ENCODE peak calls at places on chromosomes 1 and 21, in seven cellular contexts. W is colonic mucosa; Y is CD4-positive, alpha-beta memory T cell; J is psoas muscle; Q is mammary epithelial cell; X is hepatocyte; H is cardiac muscle cell. C is an unnamed sample. For H3K4me1, the result is how much of the 10 kb centered on the place peaks cover.

GRCh38 chr1:67716800-67717199 is 31.8 kb downstream of the GADD45A start:
- DNase-seq in W (peak), Y (no peak), J (no peak), Q (peak), X (no peak), H (no peak), C (peak)

GRCh38 chr1:32774464-32774808 is 42.7 kb downstream of the YARS1 start:
- DNase-seq in W (no peak), Y (no peak), J (no peak), Q (no peak), X (no peak), H (no peak), C (no peak)

GRCh38 chr1:230877139-230877923 is 9.0 kb upstream of the C1orf198 start:
- DNase-seq in W (no peak), Y (no peak), J (no peak), Q (no peak), X (no peak), H (no peak), C (no peak)

GRCh38 chr1:58035523-58035922 is 511.0 kb downstream of the OMA1 start:
- DNase-seq in W (no peak), Y (no peak), J (no peak), Q (no peak), X (peak), H (peak), C (no peak)

GRCh38 chr1:43885311-43885801 is 48.2 kb upstream of the ARTN start:
- DNase-seq in W (peak), Y (no peak), J (no peak), Q (no peak), X (peak), H (peak), C (no peak)

GRCh38 chr1:34970220-34970735 is 14.9 kb downstream of the TMEM35B start:
- DNase-seq in W (no peak), Y (no peak), J (no peak), Q (no peak), X (no peak), H (no peak), C (no peak)

GRCh38 chr1:9293241-9293511 is 482 bp downstream of the SPSB1 start:
- DNase-seq in W (no peak), Y (no peak), J (no peak), Q (no peak), X (no peak), H (no peak), C (no peak)

GRCh38 chr1:53373246-53373645 is 45.4 kb upstream of the LRP8 start:
- DNase-seq in W (no peak), Y (no peak), J (no peak), Q (no peak), X (no peak), H (no peak), C (no peak)

GRCh38 chr1:52635321-52636089 is 2.5 kb downstream of the SHISAL2A start:
- DNase-seq in W (peak), Y (no peak), J (no peak), Q (no peak), X (no peak), H (no peak), C (no peak)

GRCh38 chr1:111737216-111738132 is 1.7 kb downstream of the INKA2 start:
- DNase-seq in W (no peak), Y (no peak), J (no peak), Q (no peak), X (no peak), H (no peak), C (no peak)

GRCh38 chr1:205488074-205488723 is 16.3 kb upstream of the CDK18 start:
- DNase-seq in W (peak), Y (peak), J (no peak), Q (peak), X (peak), H (peak), C (peak)

GRCh38 chr21:42466700-42467612 is 29.1 kb downstream of the RSPH1 start:
- DNase-seq in W (peak), Y (no peak), J (no peak), Q (no peak), X (peak), H (peak), C (peak)

GRCh38 chr1:202063093-202063492 is 52.7 kb downstream of the ELF3 start:
- DNase-seq in W (no peak), Y (no peak), J (no peak), Q (no peak), X (no peak), H (no peak), C (no peak)

GRCh38 chr21:44846485-44847260 is 26.8 kb downstream of the PTTG1IP start:
- DNase-seq in W (peak), Y (peak), J (peak), Q (no peak), X (peak), H (no peak), C (peak)

GRCh38 chr1:14486401-14487110 is 111.9 kb upstream of the KAZN start:
- DNase-seq in W (no peak), Y (no peak), J (peak), Q (peak), X (no peak), H (no peak), C (no peak)

DNA sequence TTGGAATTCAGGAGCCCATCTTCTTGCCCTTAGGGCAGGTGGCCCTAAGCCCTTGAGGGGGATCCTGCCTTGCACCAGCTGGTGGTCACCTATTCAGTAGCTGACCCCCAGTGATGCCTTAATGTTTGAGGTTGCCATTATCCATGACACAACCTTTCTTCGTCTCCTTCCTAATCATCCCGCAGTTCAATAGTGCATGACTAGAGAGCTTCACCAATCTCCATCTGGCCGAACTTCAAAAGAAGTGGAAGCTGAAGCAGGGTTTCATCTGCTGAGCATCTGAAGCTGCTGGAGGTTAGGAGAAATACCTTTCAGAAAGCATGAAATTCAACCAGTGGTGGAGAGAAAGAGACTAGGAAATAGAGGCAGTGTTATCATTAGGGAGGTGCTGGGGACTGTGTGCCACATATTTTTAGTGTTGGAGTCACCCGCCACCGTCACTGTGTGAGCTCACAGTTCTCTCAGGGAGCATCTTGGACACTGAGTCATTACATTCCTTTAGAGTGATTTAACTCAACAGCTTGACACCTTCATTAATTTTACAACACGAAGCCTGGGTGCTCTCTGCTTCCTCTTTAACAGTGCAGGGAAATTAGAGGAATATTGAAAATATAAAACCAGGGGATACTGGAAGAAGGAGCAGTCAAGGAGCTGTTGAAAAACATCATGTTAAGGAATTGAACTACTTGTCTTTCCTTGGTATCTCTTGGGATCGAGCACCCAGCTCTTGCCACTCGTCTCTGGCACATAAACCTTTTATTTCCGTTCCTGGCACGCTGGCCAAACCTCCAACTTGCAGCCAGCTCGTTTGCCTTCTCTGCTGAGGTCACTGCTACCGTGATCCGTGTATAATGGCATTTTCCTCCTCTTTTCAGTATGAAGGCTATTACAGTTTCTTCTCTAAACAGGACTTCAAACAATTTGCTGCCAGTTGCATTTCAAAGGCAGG is 53.6 kb downstream of the PEX14 start:
- DNase-seq in W (no peak), Y (no peak), J (peak), Q (peak), X (peak), H (peak), C (peak)
- H3K4me3 ChIP-seq in W (no peak), Y (no peak), J (peak), Q (peak), X (no peak), H (no peak), C (no peak)

GRCh38 chr1:206556748-206557635 is 49.7 kb downstream of the RASSF5 start:
- DNase-seq in W (peak), Y (peak), J (peak), Q (peak), X (peak), H (peak), C (peak)

GRCh38 chr1:206557636-206558473 is 50.5 kb downstream of the RASSF5 start:
- DNase-seq in W (no peak), Y (peak), J (no peak), Q (no peak), X (no peak), H (no peak), C (no peak)

GRCh38 chr1:206558794-206559660 is 51.7 kb downstream of the RASSF5 start:
- DNase-seq in W (no peak), Y (peak), J (no peak), Q (no peak), X (no peak), H (no peak), C (no peak)

GRCh38 chr1:206560021-206560716 is 52.1 kb downstream of the EIF2D start:
- DNase-seq in W (no peak), Y (no peak), J (no peak), Q (no peak), X (peak), H (peak), C (no peak)

DNA sequence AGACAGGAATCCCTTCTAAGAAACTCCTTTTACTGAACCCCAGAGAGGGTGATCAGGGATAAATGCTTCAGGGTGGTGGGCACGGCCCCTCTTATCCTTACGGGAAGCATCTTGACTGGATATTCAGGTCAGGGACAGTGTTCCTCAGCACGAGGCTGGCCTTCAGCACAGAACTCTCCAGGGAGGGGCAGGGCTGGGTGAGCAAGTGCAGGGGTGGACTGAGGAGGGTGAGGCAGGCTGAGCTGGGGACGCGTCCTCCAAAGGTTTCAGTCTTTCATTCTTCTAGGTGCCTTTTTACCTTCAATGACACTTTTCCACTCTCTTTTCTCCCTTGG is 52.3 kb downstream of the RASSF5 start:
- DNase-seq in W (peak), Y (no peak), J (no peak), Q (no peak), X (no peak), H (peak), C (no peak)
- H3K27ac ChIP-seq in W (peak), Y (peak), J (peak), Q (no peak), X (peak), H (peak), C (no peak)

GRCh38 chr1:77759090-77760028 is at the start of gene USP33:
- DNase-seq in W (peak), Y (peak), J (peak), Q (peak), X (peak), H (peak), C (peak)

GRCh38 chr1:77757066-77757584 is 2.5 kb downstream of the USP33 start:
- DNase-seq in W (no peak), Y (no peak), J (no peak), Q (no peak), X (no peak), H (no peak), C (no peak)

GRCh38 chr1:77757616-77758015 is 2.0 kb downstream of the USP33 start:
- DNase-seq in W (no peak), Y (no peak), J (no peak), Q (peak), X (no peak), H (no peak), C (no peak)

GRCh38 chr1:77762072-77762476 is 2.4 kb upstream of the USP33 start:
- DNase-seq in W (no peak), Y (no peak), J (no peak), Q (peak), X (peak), H (no peak), C (peak)

DNA sequence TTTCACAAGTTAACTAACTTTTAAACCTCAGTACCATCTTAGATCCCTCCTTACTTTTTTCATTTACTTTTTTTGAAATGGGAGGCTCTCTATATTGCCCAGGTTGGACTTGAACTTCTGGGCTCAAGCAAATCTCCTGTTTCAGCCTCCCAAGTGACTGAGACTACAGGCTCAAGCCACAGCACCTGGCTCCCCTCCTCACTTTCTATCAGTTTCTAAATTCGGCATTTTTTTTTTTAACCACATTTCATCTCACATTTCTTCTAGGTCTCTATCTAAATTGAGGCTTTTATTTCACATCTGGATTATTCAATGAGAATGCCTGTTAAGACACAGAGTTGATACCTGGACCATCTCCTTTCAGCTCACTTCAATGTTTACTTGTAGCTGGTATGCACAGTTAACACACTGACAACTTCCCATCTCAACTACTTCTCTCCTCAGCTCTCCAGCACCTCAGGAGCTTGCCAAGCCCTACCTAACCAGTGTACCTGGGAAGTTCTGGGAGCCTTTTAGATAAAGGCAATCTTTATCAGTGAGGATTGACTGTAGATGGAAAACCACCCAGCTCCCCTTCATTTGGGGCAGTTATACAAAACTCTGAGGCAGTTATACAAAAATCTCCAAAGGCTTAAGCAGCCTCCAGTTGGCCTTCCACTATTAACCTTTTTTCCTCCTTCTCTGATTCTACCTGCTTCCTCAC is 3.4 kb downstream of the USP33 start:
- DNase-seq in W (no peak), Y (no peak), J (no peak), Q (no peak), X (no peak), H (no peak), C (no peak)
- H3K4me1 ChIP-seq in W (under half), Y (half or more), J (under half), Q (under half), X (under half), H (under half), C (under half)

DNA sequence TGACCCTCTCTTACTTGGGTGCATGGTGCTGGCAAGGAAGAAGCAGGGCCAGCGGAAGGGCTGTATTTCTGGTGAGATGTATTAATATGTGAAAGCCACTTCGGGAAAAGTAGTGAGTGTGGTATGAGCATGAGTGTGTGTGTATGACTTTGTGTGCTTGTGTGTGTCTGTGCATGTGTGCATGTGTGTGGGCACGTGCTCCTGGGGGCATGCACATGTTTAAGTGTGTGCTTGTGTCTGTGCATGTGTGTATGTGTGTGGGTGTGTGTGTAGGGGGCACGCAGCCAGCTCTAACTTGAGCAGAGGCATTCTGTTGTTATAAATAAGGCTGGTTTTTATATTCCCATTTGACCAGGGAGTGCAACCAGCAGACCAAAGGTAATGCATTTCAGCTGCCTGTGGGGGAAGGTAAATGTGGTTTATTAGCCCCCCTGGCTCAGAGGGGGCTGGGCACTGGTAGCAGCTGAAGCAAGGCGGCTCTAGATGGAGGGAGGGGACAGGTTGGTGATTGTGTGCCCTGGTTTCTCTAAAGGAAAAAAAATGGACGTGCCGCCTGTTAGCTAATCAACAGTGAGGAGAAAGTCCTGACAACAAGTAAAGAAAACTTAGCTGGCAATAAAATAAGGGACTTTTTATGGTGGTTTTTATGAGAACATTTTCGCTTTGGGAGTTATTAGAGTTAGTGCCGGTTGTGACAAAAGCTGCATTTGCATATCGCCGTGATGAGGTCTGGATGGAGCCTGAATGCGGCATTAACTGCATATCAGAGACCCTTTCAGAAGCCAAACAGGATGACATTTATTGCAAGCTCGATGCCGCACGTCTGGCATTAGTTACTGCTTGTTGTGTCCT is 180.0 kb downstream of the CAMTA1 start:
- DNase-seq in W (no peak), Y (no peak), J (no peak), Q (no peak), X (no peak), H (no peak), C (no peak)
- H3K4me3 ChIP-seq in W (no peak), Y (no peak), J (peak), Q (no peak), X (no peak), H (no peak), C (no peak)

GRCh38 chr1:24913616-24914225 is 16.4 kb downstream of the RUNX3 start:
- DNase-seq in W (no peak), Y (no peak), J (no peak), Q (no peak), X (no peak), H (no peak), C (no peak)
- H3K27ac ChIP-seq in W (no peak), Y (peak), J (no peak), Q (no peak), X (no peak), H (no peak), C (no peak)

DNA sequence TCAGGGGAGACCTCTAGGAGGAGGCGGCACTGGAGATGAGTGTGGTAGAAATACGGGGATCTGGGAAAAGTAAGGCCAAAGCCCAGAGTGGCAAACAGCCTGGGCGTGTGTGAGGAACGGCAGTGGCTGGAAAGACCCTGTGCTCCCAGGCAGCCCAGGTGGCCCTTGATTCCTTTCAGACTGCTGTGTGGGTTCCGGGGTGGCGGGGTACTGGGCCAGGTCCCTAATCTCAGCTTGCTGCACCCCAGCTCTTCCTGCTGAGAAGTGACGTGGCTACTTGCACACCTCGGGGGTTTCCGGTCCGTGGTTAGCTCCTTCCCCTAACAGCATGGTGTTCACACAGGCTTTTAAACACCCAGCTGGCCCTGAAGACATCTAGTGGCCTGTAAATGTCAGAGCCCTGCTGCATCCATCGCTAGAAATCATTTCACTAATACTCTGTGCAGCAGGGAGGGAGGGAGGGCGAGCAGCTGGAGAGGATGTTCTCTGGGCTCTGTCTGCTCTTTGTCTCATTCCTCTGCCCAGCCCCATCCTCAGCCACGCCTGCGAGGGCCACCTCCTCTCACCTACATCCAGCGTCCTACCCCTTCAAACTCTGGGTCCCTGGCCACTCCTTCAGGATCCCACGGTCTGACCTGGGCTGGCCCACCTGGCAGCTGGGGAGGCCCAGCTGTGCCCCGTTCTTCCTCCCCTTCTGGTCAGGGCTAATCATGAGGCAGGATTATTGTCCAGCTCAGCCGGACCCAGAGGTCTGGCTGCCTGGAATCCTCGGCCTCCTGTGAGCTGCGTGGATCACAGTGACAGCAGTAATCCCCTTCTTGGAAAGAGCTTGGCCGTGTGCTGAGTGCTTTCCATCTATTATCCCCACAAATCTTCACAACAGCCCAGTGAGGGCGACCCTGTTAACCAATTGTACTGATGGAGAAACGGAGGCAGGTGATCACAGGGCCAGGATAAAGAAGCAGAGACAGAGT is 7.2 kb downstream of the ZDHHC18 start:
- DNase-seq in W (peak), Y (peak), J (no peak), Q (no peak), X (no peak), H (no peak), C (peak)
- H3K4me1 ChIP-seq in W (under half), Y (half or more), J (under half), Q (under half), X (under half), H (under half), C (under half)

DNA sequence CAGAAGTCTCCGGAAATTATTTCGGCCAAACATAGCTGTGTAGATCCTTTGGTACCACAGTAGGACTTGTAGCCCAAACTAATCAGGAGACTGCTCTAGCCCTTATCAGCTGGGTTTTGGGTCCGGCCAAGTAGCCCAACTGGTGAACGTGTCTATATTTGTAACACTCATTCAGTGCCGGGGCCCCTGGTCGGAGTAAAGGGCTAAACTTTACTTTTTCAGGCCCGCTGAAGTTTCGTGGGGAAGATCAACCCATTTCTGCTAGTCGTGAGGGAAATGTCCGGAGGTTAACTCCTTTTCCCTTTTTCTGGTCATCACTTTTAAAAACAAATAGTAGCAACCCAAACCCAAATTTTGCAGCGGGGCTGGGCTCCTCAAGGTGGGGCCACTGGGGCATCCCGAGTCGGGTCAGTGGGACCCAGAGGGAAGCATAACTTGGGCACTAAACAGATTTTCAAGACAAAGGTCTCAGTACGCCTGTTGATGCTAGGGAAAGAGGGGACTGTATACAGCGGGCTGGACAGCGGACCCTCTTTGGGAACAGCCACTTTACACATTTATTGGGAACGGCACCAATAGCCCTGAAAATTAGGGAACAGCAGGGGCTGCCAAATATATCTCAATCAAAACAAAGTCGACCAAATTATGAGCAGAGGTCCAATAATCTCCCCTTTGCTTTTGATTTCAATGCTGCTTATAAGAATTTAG is 1.8 kb downstream of the LHX9 start:
- DNase-seq in W (no peak), Y (no peak), J (no peak), Q (no peak), X (no peak), H (no peak), C (no peak)
- H3K4me3 ChIP-seq in W (no peak), Y (no peak), J (no peak), Q (no peak), X (no peak), H (no peak), C (no peak)

GRCh38 chr1:45891087-45891486 is 87.7 kb downstream of the MAST2 start:
- DNase-seq in W (no peak), Y (no peak), J (no peak), Q (no peak), X (no peak), H (no peak), C (no peak)
- H3K27ac ChIP-seq in W (no peak), Y (no peak), J (peak), Q (no peak), X (no peak), H (no peak), C (no peak)

C was measured in small intestine.